ENCODE peak calls at places on chromosomes 12 and 14, in nine cellular contexts. G, X, D, Y, Q, H, F, Z and L are unnamed samples.

GRCh38 chr14:101588990-101589389 is 27.7 kb downstream of the DIO3 start:
- DNase-seq in G (no peak), X (no peak), D (no peak), Y (no peak), Q (no peak), H (no peak), F (peak), Z (peak), L (no peak)

GRCh38 chr12:47651368-47652254 is 54.2 kb downstream of the RPAP3 start:
- DNase-seq in G (peak), X (peak), D (peak), Y (peak), Q (no peak), H (peak), F (peak), Z (peak), L (peak)

GRCh38 chr12:53825246-53826081 is 73.7 kb upstream of the CISTR start:
- DNase-seq in G (no peak), X (no peak), D (no peak), Y (no peak), Q (no peak), H (no peak), F (no peak), Z (no peak), L (no peak)

GRCh38 chr12:96774501-96775256 is 132.4 kb upstream of the NEDD1 start:
- DNase-seq in G (no peak), X (no peak), D (peak), Y (no peak), Q (no peak), H (no peak), F (peak), Z (no peak), L (peak)

GRCh38 chr12:9030776-9031175 is 41.4 kb downstream of the KLRG1 start:
- DNase-seq in G (no peak), X (no peak), D (no peak), Y (no peak), Q (no peak), H (no peak), F (no peak), Z (no peak), L (no peak)

GRCh38 chr12:108394196-108394595 is 55.1 kb upstream of the CMKLR1 start:
- DNase-seq in G (no peak), X (no peak), D (no peak), Y (peak), Q (no peak), H (peak), F (no peak), Z (peak), L (peak)

GRCh38 chr14:22820731-22821130 is 5.5 kb upstream of the SLC7A7 start:
- DNase-seq in G (no peak), X (no peak), D (peak), Y (no peak), Q (no peak), H (no peak), F (peak), Z (no peak), L (peak)

GRCh38 chr14:37592288-37593274 is 2.5 kb downstream of the FOXA1 start:
- DNase-seq in G (no peak), X (no peak), D (no peak), Y (peak), Q (peak), H (no peak), F (no peak), Z (no peak), L (no peak)

GRCh38 chr12:90253142-90253541 is 544.5 kb upstream of the ATP2B1 start:
- DNase-seq in G (no peak), X (no peak), D (no peak), Y (no peak), Q (no peak), H (no peak), F (no peak), Z (no peak), L (no peak)

GRCh38 chr12:50166776-50167025 is 468 bp downstream of the CERS5 start:
- DNase-seq in G (peak), X (no peak), D (no peak), Y (no peak), Q (no peak), H (no peak), F (peak), Z (no peak), L (no peak)

GRCh38 chr12:8527250-8528130 is 13.2 kb downstream of the CLEC4E start:
- DNase-seq in G (no peak), X (no peak), D (no peak), Y (no peak), Q (no peak), H (no peak), F (no peak), Z (no peak), L (no peak)

GRCh38 chr12:32983968-32984367 is 87.4 kb upstream of the PKP2 start:
- DNase-seq in G (no peak), X (no peak), D (no peak), Y (no peak), Q (no peak), H (no peak), F (no peak), Z (no peak), L (no peak)

GRCh38 chr14:29663281-29663801 is 264.3 kb downstream of the PRKD1 start:
- DNase-seq in G (no peak), X (no peak), D (no peak), Y (no peak), Q (no peak), H (no peak), F (peak), Z (no peak), L (peak)

GRCh38 chr12:32395031-32395430 is 4.3 kb upstream of the FGD4 start:
- DNase-seq in G (no peak), X (no peak), D (no peak), Y (no peak), Q (no peak), H (no peak), F (no peak), Z (no peak), L (no peak)

GRCh38 chr14:52949711-52950409 is 990 bp downstream of the FERMT2 start:
- DNase-seq in G (peak), X (no peak), D (peak), Y (no peak), Q (no peak), H (no peak), F (peak), Z (peak), L (peak)

GRCh38 chr12:132489602-132490239 is at the start of gene FBRSL1:
- DNase-seq in G (peak), X (peak), D (peak), Y (peak), Q (peak), H (peak), F (peak), Z (peak), L (peak)

GRCh38 chr14:71576472-71576871 is 355.8 kb upstream of the RGS6 start:
- DNase-seq in G (no peak), X (no peak), D (no peak), Y (no peak), Q (no peak), H (no peak), F (no peak), Z (no peak), L (no peak)

GRCh38 chr12:126021675-126022074 is 956.4 kb downstream of the AACS start:
- DNase-seq in G (no peak), X (no peak), D (no peak), Y (no peak), Q (no peak), H (no peak), F (no peak), Z (no peak), L (no peak)

GRCh38 chr14:58488550-58488949 is 61.0 kb downstream of the KIAA0586 start:
- DNase-seq in G (no peak), X (peak), D (no peak), Y (no peak), Q (no peak), H (no peak), F (peak), Z (no peak), L (peak)

GRCh38 chr12:29807125-29807524 is 23.4 kb upstream of the TMTC1 start:
- DNase-seq in G (no peak), X (no peak), D (no peak), Y (no peak), Q (no peak), H (no peak), F (peak), Z (no peak), L (no peak)

GRCh38 chr12:46490635-46491034 is 118.1 kb upstream of the SLC38A2 start:
- DNase-seq in G (no peak), X (no peak), D (peak), Y (no peak), Q (no peak), H (no peak), F (no peak), Z (no peak), L (peak)

GRCh38 chr12:104626069-104626690 is 169.4 kb downstream of the CHST11 start:
- DNase-seq in G (no peak), X (no peak), D (no peak), Y (no peak), Q (no peak), H (no peak), F (peak), Z (no peak), L (peak)

GRCh38 chr12:51270067-51270846 is at the start of gene SMAGP:
- DNase-seq in G (peak), X (peak), D (peak), Y (peak), Q (peak), H (peak), F (peak), Z (peak), L (peak)

GRCh38 chr12:1607940-1608782 is 13.8 kb upstream of the FBXL14 start:
- DNase-seq in G (no peak), X (no peak), D (no peak), Y (no peak), Q (no peak), H (no peak), F (no peak), Z (no peak), L (peak)

GRCh38 chr14:93007225-93007997 is 84.5 kb downstream of the CHGA start:
- DNase-seq in G (peak), X (no peak), D (peak), Y (peak), Q (no peak), H (peak), F (peak), Z (no peak), L (peak)

GRCh38 chr12:104115587-104115975 is 22.4 kb downstream of the NFYB start:
- DNase-seq in G (no peak), X (no peak), D (no peak), Y (no peak), Q (no peak), H (no peak), F (no peak), Z (no peak), L (peak)

GRCh38 chr12:6377667-6377994 is 2.3 kb upstream of the SCNN1A start:
- DNase-seq in G (peak), X (no peak), D (no peak), Y (peak), Q (no peak), H (no peak), F (no peak), Z (no peak), L (no peak)

GRCh38 chr12:6374781-6375150 is 597 bp downstream of the SCNN1A start:
- DNase-seq in G (peak), X (no peak), D (no peak), Y (peak), Q (no peak), H (no peak), F (no peak), Z (no peak), L (no peak)

GRCh38 chr12:6375269-6376078 is at the start of gene SCNN1A:
- DNase-seq in G (peak), X (no peak), D (no peak), Y (peak), Q (no peak), H (no peak), F (no peak), Z (peak), L (no peak)

GRCh38 chr12:6376965-6377666 is 1.8 kb upstream of the SCNN1A start:
- DNase-seq in G (no peak), X (no peak), D (no peak), Y (no peak), Q (no peak), H (no peak), F (no peak), Z (no peak), L (no peak)

GRCh38 chr12:6376079-6376941 is 947 bp upstream of the SCNN1A start:
- DNase-seq in G (peak), X (peak), D (peak), Y (peak), Q (no peak), H (peak), F (peak), Z (peak), L (peak)
- TF ChIP-seq CTCF in G (peak), X (no peak), D (peak), Y (no peak), Q (peak), H (peak), F (peak), Z (peak), L (peak)

GRCh38 chr12:121786441-121786825 is 7.1 kb downstream of the RHOF start:
- DNase-seq in G (peak), X (no peak), D (peak), Y (peak), Q (no peak), H (peak), F (peak), Z (no peak), L (peak)
- TF ChIP-seq CTCF in G (no peak), X (no peak), D (peak), Y (no peak), Q (no peak), H (no peak), F (no peak), Z (no peak), L (no peak)

DNA sequence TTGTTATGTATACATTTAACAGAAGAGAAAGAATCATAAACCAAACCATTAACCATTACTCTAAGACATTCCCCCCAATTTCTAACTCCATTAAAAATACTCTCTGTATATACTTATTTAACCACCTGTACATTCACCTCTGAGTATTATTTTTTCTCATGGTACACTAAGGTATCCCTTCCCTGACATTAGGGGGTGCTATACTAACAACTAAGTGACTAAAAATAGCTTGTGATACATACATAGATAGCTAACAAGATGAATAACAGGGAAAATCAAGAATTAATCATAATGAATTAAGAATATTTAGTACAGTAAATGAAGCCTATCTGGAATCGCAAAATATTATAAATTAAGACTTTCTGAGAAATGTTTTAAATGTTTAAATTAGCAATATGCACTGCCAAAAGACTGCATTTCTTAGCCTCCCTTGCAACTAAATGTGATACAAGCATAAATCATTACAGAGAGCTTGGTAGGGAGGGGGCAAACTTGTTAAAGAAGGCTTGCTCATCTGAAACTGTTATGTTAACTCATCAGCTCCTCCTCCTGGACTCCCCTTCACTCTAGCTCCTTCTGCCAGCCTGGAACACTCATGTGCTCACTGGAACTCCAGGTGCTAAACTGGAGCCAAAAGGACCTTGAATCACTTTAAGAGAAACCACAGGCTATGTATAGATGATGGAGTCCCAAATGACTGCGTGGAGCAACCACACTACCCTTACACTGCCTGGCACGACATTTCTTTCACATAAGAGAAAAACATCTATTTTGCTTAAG is 14.9 kb downstream of the C2CD5 start:
- DNase-seq in G (no peak), X (no peak), D (peak), Y (no peak), Q (no peak), H (no peak), F (peak), Z (no peak), L (peak)
- TF ChIP-seq CTCF in G (peak), X (peak), D (peak), Y (no peak), Q (peak), H (peak), F (peak), Z (no peak), L (peak)

DNA sequence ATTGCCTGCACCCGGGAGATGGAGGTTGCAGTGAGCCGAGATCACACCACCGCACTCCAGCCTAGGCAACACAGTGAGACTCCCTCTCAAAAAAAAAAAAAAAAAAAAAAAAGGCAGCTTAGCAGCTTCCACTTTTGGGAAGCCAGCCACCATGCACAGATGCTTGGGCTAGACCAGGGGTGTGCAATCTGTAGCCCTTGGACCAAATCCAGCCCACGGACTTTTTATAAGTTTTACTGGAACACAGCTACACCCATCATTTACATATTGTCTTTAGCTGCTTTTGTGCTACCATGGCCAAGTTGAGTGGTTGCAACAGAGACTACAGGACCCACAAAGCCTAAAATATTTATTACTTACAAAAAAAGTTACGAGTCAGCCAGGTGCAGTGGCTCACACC is 6.7 kb downstream of the CIT start:
- DNase-seq in G (no peak), X (no peak), D (no peak), Y (no peak), Q (no peak), H (no peak), F (no peak), Z (no peak), L (peak)
- TF ChIP-seq CTCF in G (no peak), X (no peak), D (no peak), Y (no peak), Q (no peak), H (no peak), F (no peak), Z (no peak), L (no peak)

GRCh38 chr12:7374423-7375144 is 69.4 kb downstream of the CD163L1 start:
- DNase-seq in G (peak), X (peak), D (peak), Y (peak), Q (no peak), H (peak), F (no peak), Z (no peak), L (peak)
- TF ChIP-seq CTCF in G (no peak), X (peak), D (peak), Y (peak), Q (peak), H (no peak), F (no peak), Z (no peak), L (peak)

GRCh38 chr14:75591331-75591946 is 13.0 kb downstream of the FLVCR2 start:
- DNase-seq in G (no peak), X (no peak), D (no peak), Y (no peak), Q (no peak), H (no peak), F (no peak), Z (no peak), L (no peak)
- TF ChIP-seq CTCF in G (no peak), X (no peak), D (peak), Y (no peak), Q (no peak), H (no peak), F (no peak), Z (no peak), L (no peak)

DNA sequence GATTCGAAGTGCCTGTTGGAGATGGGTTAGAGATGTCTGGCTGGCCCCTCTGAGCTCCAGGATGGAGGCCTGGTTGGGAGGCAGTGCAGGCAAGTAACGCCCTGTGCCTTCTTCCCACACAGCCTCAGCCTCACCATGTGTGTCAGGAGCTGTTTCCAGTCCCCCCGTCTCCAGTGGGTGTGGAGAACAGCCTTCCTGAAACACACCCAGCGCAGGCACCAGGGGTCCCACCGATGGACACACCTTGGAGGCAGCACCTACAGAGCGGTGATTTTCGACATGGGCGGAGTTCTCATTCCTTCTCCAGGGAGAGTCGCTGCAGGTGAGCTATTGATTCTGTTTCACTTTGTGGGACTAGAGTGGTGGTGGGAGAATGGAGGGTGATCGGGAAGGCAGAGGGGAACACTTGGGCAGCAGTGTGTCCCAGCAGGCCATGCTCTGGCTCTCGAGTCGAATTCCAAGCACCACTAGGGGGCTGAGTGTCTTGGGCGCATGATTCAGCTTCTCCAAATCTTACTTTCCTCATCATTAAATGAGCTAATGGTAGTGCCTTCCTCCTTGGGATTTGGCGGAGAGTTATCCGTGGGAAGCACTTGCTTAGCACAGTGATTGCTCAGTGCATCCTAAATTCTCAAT is 6.8 kb downstream of the ACAD10 start:
- DNase-seq in G (no peak), X (peak), D (peak), Y (no peak), Q (no peak), H (no peak), F (no peak), Z (no peak), L (no peak)
- TF ChIP-seq CTCF in G (no peak), X (peak), D (peak), Y (no peak), Q (no peak), H (no peak), F (peak), Z (no peak), L (peak)

GRCh38 chr12:13161172-13161571 is 35.4 kb upstream of the EMP1 start:
- DNase-seq in G (no peak), X (no peak), D (no peak), Y (no peak), Q (no peak), H (no peak), F (no peak), Z (no peak), L (no peak)
- TF ChIP-seq CTCF in G (peak), X (peak), D (peak), Y (no peak), Q (peak), H (peak), F (peak), Z (no peak), L (peak)

GRCh38 chr14:96699666-96700065 is 97.5 kb upstream of the VRK1 start:
- DNase-seq in G (no peak), X (no peak), D (no peak), Y (no peak), Q (no peak), H (no peak), F (no peak), Z (no peak), L (no peak)

GRCh38 chr14:96702831-96703230 is 94.4 kb upstream of the VRK1 start:
- DNase-seq in G (no peak), X (no peak), D (no peak), Y (no peak), Q (no peak), H (no peak), F (no peak), Z (no peak), L (no peak)

GRCh38 chr14:96693252-96693820 is 103.8 kb upstream of the VRK1 start:
- DNase-seq in G (no peak), X (no peak), D (no peak), Y (no peak), Q (no peak), H (no peak), F (no peak), Z (no peak), L (no peak)

GRCh38 chr14:96693986-96694385 is 103.2 kb upstream of the VRK1 start:
- DNase-seq in G (no peak), X (no peak), D (no peak), Y (no peak), Q (no peak), H (no peak), F (no peak), Z (no peak), L (no peak)

DNA sequence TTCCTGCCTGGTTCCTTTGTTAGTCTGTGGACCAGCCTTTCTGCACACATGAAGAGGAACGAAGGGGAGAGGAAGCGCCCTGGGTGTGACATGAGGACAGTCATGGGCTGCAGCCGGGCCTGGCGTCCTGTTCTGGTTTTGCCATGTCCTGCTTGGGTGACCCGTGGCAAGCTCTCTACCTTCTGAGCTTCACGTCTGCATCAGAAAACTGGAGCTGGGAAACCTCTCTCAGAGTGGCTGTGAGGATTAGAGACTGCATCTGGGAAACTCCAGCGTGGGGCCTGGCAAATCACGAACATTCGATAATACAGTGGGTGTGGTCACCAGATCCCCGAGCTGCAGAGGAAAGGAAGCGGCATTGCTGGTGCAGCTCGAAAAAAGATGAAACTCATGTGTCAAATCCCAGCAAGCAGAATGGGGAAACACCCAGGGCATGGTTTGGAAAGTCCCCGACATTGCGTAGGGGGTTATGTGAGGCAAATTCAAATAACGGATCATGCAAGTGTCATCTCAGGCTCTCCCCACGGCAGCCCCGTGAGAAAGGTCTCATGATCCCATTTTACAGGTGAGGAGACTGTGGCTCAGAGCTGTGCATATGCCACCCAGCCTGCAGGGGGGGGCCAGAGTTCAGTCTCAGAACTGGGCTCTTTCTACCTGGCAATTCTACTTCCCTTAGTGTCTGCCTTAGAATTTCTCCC is 98.2 kb upstream of the VRK1 start:
- DNase-seq in G (no peak), X (no peak), D (no peak), Y (no peak), Q (no peak), H (no peak), F (no peak), Z (no peak), L (no peak)
- TF ChIP-seq CTCF in G (no peak), X (no peak), D (no peak), Y (no peak), Q (no peak), H (no peak), F (no peak), Z (no peak), L (no peak)